ENCODE peak calls at places on chromosome 3, in six cellular contexts. V is lower lobe of right lung, P is GM13977, X is H1, I is foreskin fibroblast, Y is mammary epithelial cell. E is an unnamed sample.

GRCh38 chr3:85835857-85836470 is 877.2 kb downstream of the CADM2 start:
- DNase-seq in V (no peak), P (no peak), X (no peak), I (no peak), Y (no peak), E (no peak)

GRCh38 chr3:29324180-29324651 is 43.3 kb downstream of the RBMS3 start:
- DNase-seq in V (peak; percentile 63), P (peak; percentile 25), X (no peak), I (peak; percentile 86), Y (peak; percentile 51), E (peak; percentile 7)

GRCh38 chr3:78562318-78562717 is 1205.5 kb downstream of the ROBO1 start:
- DNase-seq in V (no peak), P (no peak), X (no peak), I (no peak), Y (no peak), E (no peak)

GRCh38 chr3:52471371-52472238 is 16.2 kb downstream of the NISCH start:
- DNase-seq in V (peak; percentile 82), P (no peak), X (no peak), I (peak; percentile 76), Y (no peak), E (peak; percentile 62)

GRCh38 chr3:15330031-15330596 is 2.3 kb downstream of the SH3BP5 start:
- DNase-seq in V (no peak), P (no peak), X (no peak), I (peak; percentile 95), Y (peak; percentile 28), E (no peak)

GRCh38 chr3:42749753-42750231 is 23.3 kb downstream of the CCDC13 start:
- DNase-seq in V (no peak), P (peak; percentile 38), X (no peak), I (peak; percentile 70), Y (peak; percentile 16), E (no peak)

GRCh38 chr3:156941311-156941710 is 115.2 kb downstream of the LEKR1 start:
- DNase-seq in V (no peak), P (no peak), X (no peak), I (no peak), Y (no peak), E (no peak)

GRCh38 chr3:129025108-129025507 is 24.0 kb downstream of the EFCC1 start:
- DNase-seq in V (no peak), P (no peak), X (no peak), I (no peak), Y (no peak), E (no peak)

GRCh38 chr3:158679547-158680000 is 7.1 kb upstream of the LXN start:
- DNase-seq in V (no peak), P (no peak), X (no peak), I (peak; percentile 28), Y (peak; percentile 17), E (no peak)

GRCh38 chr3:101936419-101937331 is 87.4 kb downstream of the NFKBIZ start:
- DNase-seq in V (no peak), P (peak; percentile 79), X (no peak), I (peak; percentile 85), Y (peak; percentile 94), E (no peak)

GRCh38 chr3:177589921-177590336 is 392.6 kb upstream of the TBL1XR1 start:
- DNase-seq in V (no peak), P (peak; percentile 48), X (no peak), I (peak; percentile 96), Y (peak; percentile 99), E (no peak)

GRCh38 chr3:8835385-8835784 is 66.0 kb upstream of the OXTR start:
- DNase-seq in V (no peak), P (no peak), X (no peak), I (no peak), Y (no peak), E (no peak)

GRCh38 chr3:187497037-187497436 is 128.9 kb downstream of the RTP4 start:
- DNase-seq in V (no peak), P (no peak), X (no peak), I (no peak), Y (no peak), E (no peak)

GRCh38 chr3:20080956-20081554 is 40.8 kb downstream of the KAT2B start:
- DNase-seq in V (peak; percentile 60), P (no peak), X (no peak), I (no peak), Y (peak; percentile 62), E (peak; percentile 51)

GRCh38 chr3:79154861-79155260 is 612.9 kb downstream of the ROBO1 start:
- DNase-seq in V (no peak), P (no peak), X (no peak), I (no peak), Y (no peak), E (no peak)

GRCh38 chr3:5264093-5264610 is 76.6 kb downstream of the EDEM1 start:
- DNase-seq in V (no peak), P (no peak), X (no peak), I (no peak), Y (no peak), E (no peak)

GRCh38 chr3:51621091-51621892 is 49.8 kb upstream of the TEX264 start:
- DNase-seq in V (no peak), P (no peak), X (no peak), I (peak; percentile 63), Y (peak; percentile 27), E (no peak)

GRCh38 chr3:42600958-42601675 is 631 bp downstream of the NKTR start:
- DNase-seq in V (peak; percentile 75), P (no peak), X (peak; percentile 39), I (peak; percentile 75), Y (peak; percentile 81), E (peak; percentile 84)

GRCh38 chr3:176914764-176915163 is 282.5 kb downstream of the TBL1XR1 start:
- DNase-seq in V (no peak), P (no peak), X (no peak), I (no peak), Y (peak; percentile 78), E (no peak)

GRCh38 chr3:179421500-179421899 is 29.8 kb downstream of the GNB4 start:
- DNase-seq in V (no peak), P (no peak), X (no peak), I (peak; percentile 68), Y (peak; percentile 15), E (no peak)

GRCh38 chr3:149705416-149705815 is 46.9 kb downstream of the COMMD2 start:
- DNase-seq in V (no peak), P (no peak), X (no peak), I (peak; percentile 37), Y (no peak), E (no peak)

GRCh38 chr3:177979684-177980083 is 556.6 kb upstream of the KCNMB2 start:
- DNase-seq in V (no peak), P (no peak), X (no peak), I (no peak), Y (no peak), E (no peak)

GRCh38 chr3:112298781-112299180 is 4.8 kb upstream of the SLC9C1 start:
- DNase-seq in V (no peak), P (no peak), X (no peak), I (no peak), Y (no peak), E (no peak)

GRCh38 chr3:88863196-88863595 is 244.2 kb upstream of the EPHA3 start:
- DNase-seq in V (no peak), P (no peak), X (no peak), I (peak; percentile 3), Y (no peak), E (no peak)

GRCh38 chr3:132421832-132422231 is 4.5 kb downstream of the DNAJC13 start:
- DNase-seq in V (no peak), P (no peak), X (no peak), I (peak; percentile 53), Y (no peak), E (no peak)

GRCh38 chr3:39166932-39167532 is 13.6 kb upstream of the CSRNP1 start:
- DNase-seq in V (no peak), P (no peak), X (no peak), I (peak; percentile 96), Y (peak; percentile 83), E (no peak)

GRCh38 chr3:11201246-11202024 is 47.1 kb downstream of the HRH1 start:
- DNase-seq in V (no peak), P (no peak), X (no peak), I (no peak), Y (peak; percentile 26), E (no peak)

GRCh38 chr3:69012836-69013255 is 638 bp downstream of the EOGT start:
- DNase-seq in V (peak; percentile 78), P (peak; percentile 75), X (no peak), I (peak; percentile 73), Y (no peak), E (peak; percentile 72)

GRCh38 chr3:11134794-11135193 is 19.5 kb upstream of the HRH1 start:
- DNase-seq in V (no peak), P (no peak), X (no peak), I (peak; percentile 43), Y (peak; percentile 25), E (no peak)

GRCh38 chr3:194095464-194095863 is 40.5 kb upstream of the HES1 start:
- DNase-seq in V (peak; percentile 75), P (no peak), X (no peak), I (no peak), Y (no peak), E (peak; percentile 84)

GRCh38 chr3:19816631-19817030 is 117.4 kb downstream of the EFHB start:
- DNase-seq in V (no peak), P (no peak), X (no peak), I (no peak), Y (no peak), E (no peak)

GRCh38 chr3:9280477-9281219 is 31.2 kb upstream of the SRGAP3 start:
- DNase-seq in V (no peak), P (no peak), X (no peak), I (peak; percentile 36), Y (peak; percentile 21), E (no peak)

GRCh38 chr3:159776779-159777178 is 211.9 kb upstream of the IL12A start:
- DNase-seq in V (no peak), P (no peak), X (no peak), I (no peak), Y (no peak), E (no peak)

GRCh38 chr3:87298111-87298718 is 21.8 kb upstream of the POU1F1 start:
- DNase-seq in V (no peak), P (peak; percentile 23), X (no peak), I (peak; percentile 63), Y (peak; percentile 22), E (no peak)
- TF ChIP-seq CTCF in V (peak; percentile 66), P (peak; percentile 66), X (no peak), I (peak; percentile 53), Y (peak; percentile 66), E (no peak)

GRCh38 chr3:181549266-181549665 is 162.5 kb upstream of the SOX2 start:
- DNase-seq in V (no peak), P (no peak), X (no peak), I (no peak), Y (no peak), E (no peak)
- TF ChIP-seq CTCF in V (no peak), P (no peak), X (no peak), I (no peak), Y (peak; percentile 16), E (no peak)

DNA sequence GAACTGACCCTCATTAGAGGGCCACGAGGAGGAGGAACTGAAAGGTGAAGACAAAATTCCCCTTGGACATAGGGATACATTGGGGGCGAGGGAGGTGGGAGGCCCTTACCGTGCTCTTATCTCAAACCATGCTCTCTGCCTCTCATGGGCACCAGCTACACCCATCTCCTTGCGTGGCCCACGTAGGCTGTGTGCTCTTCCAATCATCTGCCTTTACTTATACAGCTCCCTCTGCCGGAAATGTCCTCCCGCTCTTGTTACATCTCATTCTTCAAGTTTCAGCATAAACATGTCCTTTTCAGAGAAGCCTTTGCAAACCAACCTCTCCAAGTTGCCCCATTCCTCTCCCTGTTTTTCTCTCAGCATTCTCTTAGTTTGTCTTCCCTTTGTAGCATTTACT is 307.8 kb upstream of the PROK2 start:
- DNase-seq in V (no peak), P (no peak), X (no peak), I (no peak), Y (no peak), E (no peak)
- TF ChIP-seq CTCF in V (no peak), P (no peak), X (no peak), I (no peak), Y (no peak), E (no peak)

GRCh38 chr3:171183042-171183441 is 156.5 kb upstream of the SLC2A2 start:
- DNase-seq in V (no peak), P (no peak), X (no peak), I (peak; percentile 65), Y (no peak), E (no peak)
- TF ChIP-seq CTCF in V (no peak), P (no peak), X (no peak), I (no peak), Y (peak; percentile 32), E (no peak)